ENCODE peak calls at places on chromosome 3, in eight cellular contexts. Z is right lobe of liver, L is uterus, K is heart right ventricle, U is A549, W is breast epithelium, F is colonic mucosa, E is heart left ventricle. A is an unnamed sample.
A peak's percentile ranks its signal among the peaks of the same experiment; 100 is the strongest.

GRCh38 chr3:159829056-159829995 is 159.3 kb upstream of the IL12A start:
- DNase-seq in W (peak; percentile 89), F (peak; percentile 84), E (no peak), Z (peak; percentile 90), U (no peak), L (no peak), K (no peak), A (peak; percentile 64)

GRCh38 chr3:128112406-128112968 is 11.1 kb downstream of the RUVBL1 start:
- DNase-seq in Z (peak; percentile 12), E (no peak), K (no peak), F (no peak), U (no peak), L (no peak), W (peak; percentile 36), A (no peak)

GRCh38 chr3:197404030-197404429 is 105.6 kb upstream of the DLG1 start:
- DNase-seq in E (no peak), Z (no peak), F (no peak), U (no peak), K (no peak), L (no peak), W (no peak), A (no peak)

GRCh38 chr3:172982731-172983364 is 158.2 kb downstream of the SPATA16 start:
- DNase-seq in Z (no peak), K (no peak), W (no peak), L (no peak), F (no peak), E (no peak), U (no peak), A (no peak)

GRCh38 chr3:193563999-193564398 is 9.3 kb upstream of the ATP13A4 start:
- DNase-seq in K (no peak), U (no peak), L (no peak), Z (peak; percentile 48), E (no peak), F (peak; percentile 65), W (no peak), A (peak; percentile 37)

GRCh38 chr3:16897254-16897926 is 12.6 kb downstream of the PLCL2 start:
- DNase-seq in L (no peak), U (no peak), K (no peak), W (no peak), E (no peak), Z (no peak), F (peak; percentile 85), A (no peak)

GRCh38 chr3:132343018-132343612 is 25.9 kb downstream of the ACP3 start:
- DNase-seq in K (peak; percentile 52), W (no peak), L (peak; percentile 21), F (peak; percentile 55), Z (peak; percentile 50), U (peak; percentile 8), E (peak; percentile 28), A (peak; percentile 42)

GRCh38 chr3:54857343-54857742 is 70.5 kb downstream of the LRTM1 start:
- DNase-seq in U (no peak), F (no peak), E (no peak), W (no peak), Z (no peak), K (no peak), L (no peak), A (no peak)

GRCh38 chr3:86990734-86991481 is at the start of gene VGLL3:
- DNase-seq in K (peak; percentile 33), Z (no peak), L (peak; percentile 80), U (peak; percentile 64), F (peak; percentile 55), E (peak; percentile 57), W (peak; percentile 30), A (peak; percentile 78)

GRCh38 chr3:105728913-105729312 is 139.9 kb downstream of the CBLB start:
- DNase-seq in E (no peak), F (no peak), K (no peak), W (no peak), U (no peak), Z (no peak), L (no peak), A (no peak)

GRCh38 chr3:112604536-112604935 is 36.4 kb downstream of the CCDC80 start:
- DNase-seq in E (no peak), Z (no peak), F (no peak), K (peak; percentile 12), L (no peak), U (no peak), W (no peak), A (no peak)

GRCh38 chr3:178072931-178073330 is 463.3 kb upstream of the KCNMB2 start:
- DNase-seq in U (no peak), K (no peak), W (no peak), E (no peak), L (no peak), Z (no peak), F (no peak), A (no peak)

GRCh38 chr3:136135039-136135802 is 60.9 kb downstream of the MSL2 start:
- DNase-seq in E (no peak), F (no peak), L (no peak), W (no peak), U (no peak), K (no peak), Z (no peak), A (no peak)

GRCh38 chr3:175606650-175607318 is 747.6 kb downstream of the NAALADL2 start:
- DNase-seq in F (no peak), Z (no peak), L (no peak), W (no peak), E (no peak), U (no peak), K (no peak), A (no peak)

GRCh38 chr3:34382859-34383258 is 584.4 kb downstream of the PDCD6IP start:
- DNase-seq in Z (no peak), E (no peak), F (no peak), W (no peak), L (no peak), K (no peak), U (no peak), A (no peak)

GRCh38 chr3:100179692-100180349 is 65.5 kb upstream of the FILIP1L start:
- DNase-seq in F (no peak), W (no peak), K (no peak), U (no peak), Z (no peak), E (no peak), L (no peak), A (no peak)

GRCh38 chr3:41276191-41276590 is 76.9 kb downstream of the CTNNB1 start:
- DNase-seq in K (no peak), E (no peak), Z (no peak), F (no peak), U (no peak), W (no peak), L (no peak), A (no peak)

GRCh38 chr3:48656061-48656840 is 6.4 kb downstream of the CELSR3 start:
- DNase-seq in K (peak; percentile 78), W (peak; percentile 75), U (peak; percentile 82), E (peak; percentile 83), F (peak; percentile 88), Z (peak; percentile 84), L (peak; percentile 80), A (peak; percentile 91)

GRCh38 chr3:111980716-111981456 is 2.1 kb downstream of the ABHD10 start:
- DNase-seq in U (no peak), L (no peak), Z (no peak), E (no peak), W (no peak), F (no peak), K (no peak), A (no peak)

GRCh38 chr3:169041677-169042171 is 621.8 kb downstream of the MECOM start:
- DNase-seq in L (no peak), F (no peak), K (no peak), E (no peak), W (no peak), Z (no peak), U (peak; percentile 15), A (no peak)
- TF ChIP-seq CTCF in L (peak; percentile 44), F (peak; percentile 36), K (peak; percentile 59), E (peak; percentile 73), W (peak; percentile 28), Z (peak; percentile 9), U (peak; percentile 43), A (no peak)

DNA sequence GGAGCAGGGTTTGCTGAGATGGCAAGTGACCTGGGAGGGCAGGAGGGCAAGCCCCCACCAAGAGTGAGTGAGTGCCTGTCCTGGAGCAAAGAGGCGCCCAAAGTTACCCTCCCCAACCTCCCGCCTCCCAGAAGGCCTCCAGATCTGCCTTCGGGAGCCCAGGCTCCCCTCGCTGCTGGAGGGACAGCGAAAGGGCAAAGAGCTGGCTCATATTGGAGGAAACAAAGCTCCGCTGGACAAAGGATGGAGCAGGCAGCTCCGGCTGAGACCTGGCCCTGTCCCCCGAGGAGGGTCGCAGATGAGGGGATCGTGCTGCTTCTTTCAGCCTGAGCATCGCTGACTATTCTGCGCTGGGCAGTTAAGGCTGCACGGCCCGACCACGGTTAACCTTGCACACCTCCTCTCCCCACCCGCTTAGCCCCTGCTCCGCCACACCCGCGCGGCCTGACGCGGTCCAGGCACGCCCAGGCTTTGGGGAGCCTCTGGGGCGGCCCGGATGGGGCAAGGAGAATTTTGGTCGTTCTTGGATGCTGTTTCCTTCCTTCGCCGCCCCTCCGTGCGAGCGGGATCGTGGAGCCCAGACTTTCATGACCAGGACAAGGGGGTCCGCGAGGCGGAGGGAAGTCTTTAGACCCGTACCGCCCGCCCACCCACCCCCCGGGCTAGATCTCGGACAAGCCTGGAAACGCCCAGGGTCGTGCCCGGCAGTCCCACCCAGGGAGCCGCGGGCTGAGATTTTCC is 651 bp downstream of the PLCD1 start:
- DNase-seq in F (peak; percentile 37), K (no peak), U (no peak), L (no peak), E (no peak), Z (peak; percentile 41), W (no peak), A (no peak)
- H3K27ac ChIP-seq in F (peak overlapping the region; percentile 46), K (peak overlapping the region; percentile 80), U (peak overlapping the region; percentile 88), L (peak overlapping the region; percentile 93), E (peak overlapping the region; percentile 89), Z (peak overlapping the region; percentile 40), W (peak overlapping the region; percentile 89), A (no peak overlapping the region)

GRCh38 chr3:44722103-44722401 is 7.4 kb upstream of the ZNF501 start:
- DNase-seq in W (no peak), K (no peak), E (no peak), Z (no peak), U (no peak), L (no peak), F (no peak), A (no peak)
- H3K9me3 ChIP-seq in W (peaks cover 95% of the 10 kb centered on the region), K (peaks cover 100% of the 10 kb centered on the region), E (peaks cover 97% of the 10 kb centered on the region), Z (peaks cover 36% of the 10 kb centered on the region), U (peaks cover 87% of the 10 kb centered on the region), L (peaks cover 9% of the 10 kb centered on the region), F (peaks cover 9% of the 10 kb centered on the region), A (no peaks in the 10 kb centered on the region)

GRCh38 chr3:181619897-181620296 is 91.8 kb upstream of the SOX2 start:
- DNase-seq in L (no peak), W (no peak), F (no peak), Z (no peak), K (no peak), U (no peak), E (no peak), A (no peak)
- TF ChIP-seq CTCF in L (no peak), W (no peak), F (no peak), Z (no peak), K (no peak), U (no peak), E (no peak), A (no peak)

DNA sequence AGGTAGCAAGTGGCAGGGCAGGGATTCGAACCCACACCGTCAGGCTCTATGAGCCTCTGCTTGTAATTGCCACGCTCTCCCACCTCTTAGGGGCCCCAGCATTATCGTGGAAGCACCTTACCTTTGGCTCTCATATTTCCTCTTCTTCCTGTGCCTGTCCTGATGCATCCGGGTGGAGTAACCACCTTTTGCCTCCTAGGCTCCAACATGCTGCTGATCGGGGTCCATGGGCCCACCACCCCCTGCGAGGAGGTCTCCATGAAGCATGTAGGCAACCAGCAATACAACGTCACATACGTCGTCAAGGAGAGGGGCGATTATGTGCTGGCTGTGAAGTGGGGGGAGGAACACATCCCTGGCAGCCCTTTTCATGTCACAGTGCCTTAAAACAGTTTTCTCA is 40.4 kb downstream of the DNASE1L3 start:
- DNase-seq in U (no peak), K (no peak), Z (no peak), W (no peak), F (no peak), L (no peak), E (no peak), A (no peak)
- H3K27ac ChIP-seq in U (peak overlapping the region; percentile 98), K (no peak overlapping the region), Z (no peak overlapping the region), W (no peak overlapping the region), F (no peak overlapping the region), L (no peak overlapping the region), E (no peak overlapping the region), A (no peak overlapping the region)